ENCODE peak calls at places on chromosomes 7 and 10, in eight cellular contexts. P is hepatocyte; N is effector memory CD4-positive, alpha-beta T cell; K is H1; T is body of pancreas; G is SK-N-MC; X is heart right ventricle; W is naive thymus-derived CD4-positive, alpha-beta T cell. H is an unnamed sample.

GRCh38 chr7:155922507-155922841 is 110.2 kb upstream of the SHH start:
- DNase-seq in N (no peak), X (no peak), T (no peak), W (no peak), K (no peak), P (no peak), G (no peak), H (no peak)

GRCh38 chr10:116892873-116893685 is 43.8 kb downstream of the ENO4 start:
- DNase-seq in K (no peak), T (no peak), P (peak), G (no peak), N (no peak), W (no peak), X (no peak), H (no peak)

GRCh38 chr10:49353026-49353894 is 42.6 kb downstream of the DRGX start:
- DNase-seq in W (no peak), T (no peak), K (no peak), P (no peak), X (no peak), N (no peak), G (no peak), H (no peak)

GRCh38 chr7:79461660-79462059 is 8.2 kb upstream of the MAGI2 start:
- DNase-seq in P (peak), X (no peak), W (no peak), K (no peak), N (no peak), T (no peak), G (no peak), H (no peak)

GRCh38 chr7:100155553-100156317 is 2.8 kb downstream of the TRAPPC14 start:
- DNase-seq in T (no peak), N (no peak), X (no peak), K (no peak), G (no peak), W (no peak), P (no peak), H (peak)

GRCh38 chr7:101518348-101518747 is 110.7 kb downstream of the MYL10 start:
- DNase-seq in G (no peak), X (no peak), K (no peak), P (no peak), W (no peak), T (no peak), N (no peak), H (no peak)

GRCh38 chr7:801940-802364 is 30.3 kb upstream of the SUN1 start:
- DNase-seq in K (no peak), P (peak), N (no peak), T (peak), X (peak), W (no peak), G (no peak), H (peak)

GRCh38 chr7:42692609-42693008 is 219.3 kb downstream of the C7orf25 start:
- DNase-seq in P (peak), T (no peak), X (no peak), G (no peak), K (no peak), W (no peak), N (no peak), H (no peak)

GRCh38 chr10:49426490-49427360 is 30.8 kb upstream of the DRGX start:
- DNase-seq in T (no peak), P (no peak), W (no peak), G (no peak), K (no peak), X (no peak), N (no peak), H (no peak)

DNA sequence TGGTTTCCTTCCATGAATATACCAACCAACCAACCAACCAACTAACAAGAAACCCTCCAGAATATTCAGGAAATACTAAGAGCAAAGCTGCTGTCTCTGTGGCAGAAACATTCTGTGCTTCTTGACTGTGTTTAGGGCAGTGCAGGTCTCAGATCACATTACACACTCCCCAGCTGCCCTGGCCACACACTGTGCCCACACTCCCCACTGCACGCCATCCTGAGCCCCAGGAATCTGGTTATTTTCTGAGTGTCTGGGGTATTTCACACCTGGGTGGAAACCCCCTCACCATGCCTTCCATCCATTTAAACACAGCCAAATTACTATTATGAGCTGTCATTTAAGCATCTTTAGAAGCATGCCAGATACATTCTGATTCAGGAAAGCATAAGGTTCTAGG is 183.7 kb upstream of the ANK3 start:
- DNase-seq in T (no peak), G (no peak), W (no peak), N (no peak), P (no peak), X (no peak), K (no peak), H (no peak)
- H3K4me3 ChIP-seq in T (no peak), G (no peak), W (no peak), N (no peak), P (no peak), X (peak), K (no peak), H (peak)

DNA sequence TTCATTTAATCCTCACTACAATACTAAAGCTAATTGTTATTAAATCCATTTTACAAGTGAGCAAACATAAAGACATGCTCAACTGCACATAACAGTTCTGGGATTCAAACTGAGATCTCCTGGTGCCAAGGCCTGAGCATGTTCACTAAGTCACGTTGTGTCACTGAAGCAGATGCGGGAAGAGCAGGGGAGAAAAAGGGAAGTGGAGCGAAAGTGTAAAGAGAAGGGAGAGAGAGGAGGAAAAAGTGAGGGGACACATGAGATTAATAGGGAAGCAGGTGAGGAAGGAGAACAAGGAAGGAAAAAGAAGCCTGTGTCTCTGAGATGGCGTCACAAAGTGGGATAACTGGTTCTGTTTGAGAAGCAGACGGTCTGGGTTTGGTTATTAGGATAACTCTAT is 38.9 kb upstream of the KAT6B start:
- DNase-seq in T (no peak), G (no peak), N (no peak), X (no peak), W (no peak), K (no peak), P (no peak), H (no peak)
- H3K4me3 ChIP-seq in T (no peak), G (no peak), N (no peak), X (no peak), W (no peak), K (no peak), P (no peak), H (no peak)

GRCh38 chr10:44383749-44384600 is 922 bp downstream of the CXCL12 start:
- DNase-seq in X (peak), K (peak), W (no peak), P (peak), G (no peak), N (no peak), T (peak), H (peak)
- H3K4me3 ChIP-seq in X (peak), K (peak), W (no peak), P (peak), G (peak), N (no peak), T (peak), H (peak)

GRCh38 chr7:23477962-23478866 is 7.9 kb upstream of the IGF2BP3 start:
- DNase-seq in P (no peak), K (no peak), T (no peak), W (no peak), X (no peak), G (no peak), N (no peak), H (no peak)
- H3K4me3 ChIP-seq in P (no peak), K (no peak), T (no peak), W (no peak), X (no peak), G (peak), N (no peak), H (no peak)

GRCh38 chr7:28732037-28732869 is 225.9 kb downstream of the TRIL start:
- DNase-seq in G (no peak), P (peak), T (no peak), K (no peak), N (no peak), X (peak), W (no peak), H (peak)

GRCh38 chr7:28731092-28731491 is 227.0 kb downstream of the TRIL start:
- DNase-seq in T (no peak), K (no peak), W (no peak), G (no peak), N (no peak), X (no peak), P (no peak), H (no peak)

GRCh38 chr7:28726563-28726962 is 231.6 kb downstream of the TRIL start:
- DNase-seq in G (no peak), T (no peak), X (no peak), P (no peak), N (no peak), K (no peak), W (no peak), H (no peak)

GRCh38 chr7:28729276-28729675 is 228.9 kb downstream of the TRIL start:
- DNase-seq in G (no peak), P (no peak), W (no peak), T (no peak), K (no peak), N (no peak), X (no peak), H (no peak)

DNA sequence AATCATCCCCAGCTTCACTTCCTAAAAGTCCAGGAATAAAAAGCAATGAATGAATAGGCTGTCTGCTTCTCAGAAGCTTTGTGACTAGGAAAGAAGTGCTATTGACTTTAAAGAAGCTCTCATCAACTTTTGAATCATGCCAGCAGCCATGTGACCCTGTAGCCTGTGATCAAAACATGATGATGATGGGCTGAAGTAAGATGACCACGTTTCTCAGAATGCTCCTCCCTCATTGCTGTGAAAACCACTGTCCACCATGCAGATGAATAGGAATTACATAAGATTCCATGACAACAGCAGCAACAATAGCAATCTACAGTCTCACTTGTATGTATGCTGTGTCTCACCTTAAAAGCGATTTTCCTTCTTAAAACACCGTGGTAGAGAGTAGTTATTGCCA is 228.4 kb downstream of the TRIL start:
- DNase-seq in P (no peak), X (no peak), K (no peak), G (no peak), T (no peak), W (no peak), N (no peak), H (no peak)
- H3K4me3 ChIP-seq in P (no peak), X (no peak), K (no peak), G (no peak), T (no peak), W (no peak), N (no peak), H (no peak)

DNA sequence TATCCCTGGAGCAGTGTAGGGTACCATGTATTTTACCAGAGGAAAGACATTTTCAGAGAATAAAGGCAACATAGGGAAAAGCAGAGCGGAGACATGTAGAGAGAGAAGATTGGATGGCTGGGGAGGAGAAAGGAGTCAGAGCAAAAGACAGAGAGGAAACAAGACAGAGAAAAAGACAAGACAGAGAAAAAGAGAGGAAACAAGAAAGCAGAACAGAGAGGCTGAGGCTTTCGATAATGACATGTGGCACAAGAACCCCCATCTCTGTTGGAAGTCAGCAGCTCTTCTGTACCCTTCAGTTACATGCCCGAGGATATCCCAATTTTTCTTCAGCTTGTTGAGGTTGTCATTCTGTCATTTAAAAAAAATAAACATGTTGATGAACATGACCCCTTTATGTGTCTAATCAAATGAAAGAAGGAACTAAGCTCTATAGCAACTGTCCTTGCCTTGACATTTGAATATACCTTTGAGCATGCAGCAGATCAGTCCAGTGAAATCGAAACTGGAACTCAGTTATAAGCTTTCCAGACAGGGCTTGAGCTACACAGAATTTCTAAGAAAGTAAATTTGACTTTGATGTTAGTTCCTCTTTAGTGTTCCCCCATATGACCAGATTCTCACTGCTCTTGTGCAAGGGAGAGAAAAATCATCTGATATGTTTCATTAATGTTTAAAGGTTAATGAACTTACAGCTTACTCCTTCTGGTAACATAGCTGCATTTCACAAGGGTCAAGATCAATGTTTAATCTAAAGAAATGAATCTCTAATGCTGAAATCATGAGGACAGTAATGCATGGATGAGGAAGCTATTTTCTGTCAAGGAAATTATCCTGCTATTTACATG is 75.1 kb upstream of the SP4 start:
- DNase-seq in T (no peak), W (peak), P (no peak), G (no peak), N (no peak), X (no peak), K (no peak), H (no peak)
- H3K4me3 ChIP-seq in T (no peak), W (peak), P (no peak), G (no peak), N (peak), X (no peak), K (no peak), H (no peak)

DNA sequence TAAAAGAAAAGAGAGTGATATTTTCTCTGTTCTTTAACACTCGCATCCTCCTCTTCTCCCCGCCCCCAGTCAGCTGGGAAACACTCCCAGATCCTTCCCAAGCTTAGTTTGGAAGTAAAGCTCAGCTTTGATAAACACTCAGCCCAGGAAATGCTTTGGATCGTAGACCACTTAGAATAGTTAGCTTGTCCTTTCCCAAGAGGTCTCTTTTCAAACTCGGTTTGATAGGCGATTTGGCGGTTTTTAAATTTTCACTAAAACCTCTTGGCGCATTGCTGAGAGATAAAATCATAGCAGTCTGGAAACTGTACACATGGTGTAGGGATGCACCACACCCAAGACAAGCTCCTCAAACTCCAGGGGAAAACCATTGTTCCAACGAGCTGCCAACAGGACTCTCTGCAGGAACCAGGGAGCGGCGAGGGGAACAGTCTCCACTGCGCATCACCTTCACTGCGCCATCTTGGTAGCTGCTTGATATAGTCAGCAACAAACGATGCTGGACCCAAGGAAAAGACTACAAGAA is 22.3 kb downstream of the SMURF1 start:
- DNase-seq in P (no peak), G (no peak), T (no peak), X (no peak), W (no peak), K (no peak), N (no peak), H (no peak)
- H3K4me3 ChIP-seq in P (no peak), G (no peak), T (no peak), X (no peak), W (no peak), K (no peak), N (no peak), H (no peak)

GRCh38 chr7:55083206-55083605 is 64.4 kb downstream of the EGFR start:
- DNase-seq in K (no peak), X (no peak), G (no peak), P (no peak), T (no peak), N (no peak), W (no peak), H (no peak)

GRCh38 chr7:55085511-55086412 is 66.9 kb downstream of the EGFR start:
- DNase-seq in T (no peak), W (no peak), N (no peak), P (no peak), X (no peak), G (no peak), K (no peak), H (no peak)

GRCh38 chr7:55087521-55087961 is 68.7 kb downstream of the EGFR start:
- DNase-seq in W (no peak), P (no peak), G (no peak), N (no peak), X (no peak), T (no peak), K (no peak), H (no peak)

GRCh38 chr7:55084307-55084706 is 65.5 kb downstream of the EGFR start:
- DNase-seq in P (no peak), W (no peak), K (no peak), T (no peak), N (no peak), G (no peak), X (no peak), H (no peak)

GRCh38 chr7:55086413-55087201 is 67.8 kb downstream of the EGFR start:
- DNase-seq in T (peak), W (no peak), P (peak), G (no peak), N (no peak), X (no peak), K (no peak), H (peak)
- H3K4me3 ChIP-seq in T (no peak), W (no peak), P (no peak), G (peak), N (no peak), X (no peak), K (no peak), H (no peak)

DNA sequence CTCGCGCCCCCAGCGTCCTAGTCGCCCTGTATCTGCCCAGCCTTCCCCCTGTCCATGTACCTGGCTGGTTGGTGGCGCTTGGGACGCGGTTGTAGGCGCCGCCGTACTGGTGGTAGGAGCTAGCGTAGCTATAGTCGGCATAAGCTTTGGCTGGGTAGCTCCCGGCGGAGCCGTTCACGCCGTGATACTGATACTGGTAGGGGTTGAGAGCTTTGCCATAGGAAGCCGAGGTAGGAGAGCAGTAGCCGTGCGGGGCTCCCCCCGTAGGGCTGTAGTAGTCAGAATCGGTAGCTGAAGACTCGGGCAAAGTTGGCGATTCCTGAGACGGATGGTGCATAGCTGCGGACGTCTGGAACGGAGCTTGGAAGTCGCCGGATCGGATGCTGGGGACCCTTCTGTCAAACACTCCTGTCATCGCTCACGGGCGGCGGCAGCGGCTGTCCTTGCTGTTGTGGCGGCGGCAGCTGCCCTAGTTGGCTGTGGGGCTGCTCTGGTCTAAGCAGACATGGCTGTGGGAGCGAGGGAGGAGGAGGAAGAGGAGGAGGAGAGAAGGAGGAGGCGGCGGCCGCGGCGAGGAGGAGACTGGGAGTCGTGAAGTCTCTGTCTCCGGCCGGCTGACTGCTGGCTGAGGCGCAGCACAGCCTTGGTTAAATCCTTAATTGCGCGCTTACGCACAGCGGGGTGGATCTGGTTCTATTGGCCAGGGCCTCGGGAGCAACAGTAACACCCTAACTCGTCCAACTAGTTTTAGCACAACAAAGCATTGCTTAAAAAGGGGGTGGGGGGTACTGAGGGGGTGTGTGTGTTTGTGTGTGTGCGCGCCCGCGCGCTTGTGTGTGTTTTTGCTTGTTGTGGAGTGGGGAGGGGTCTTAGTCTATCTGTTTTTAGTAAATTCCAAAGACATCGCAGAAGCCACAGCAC is at the start of gene DLX5:
- DNase-seq in G (no peak), X (no peak), K (peak), P (peak), N (no peak), T (no peak), W (no peak), H (no peak)
- H3K4me3 ChIP-seq in G (peak), X (peak), K (peak), P (peak), N (no peak), T (no peak), W (no peak), H (peak)

DNA sequence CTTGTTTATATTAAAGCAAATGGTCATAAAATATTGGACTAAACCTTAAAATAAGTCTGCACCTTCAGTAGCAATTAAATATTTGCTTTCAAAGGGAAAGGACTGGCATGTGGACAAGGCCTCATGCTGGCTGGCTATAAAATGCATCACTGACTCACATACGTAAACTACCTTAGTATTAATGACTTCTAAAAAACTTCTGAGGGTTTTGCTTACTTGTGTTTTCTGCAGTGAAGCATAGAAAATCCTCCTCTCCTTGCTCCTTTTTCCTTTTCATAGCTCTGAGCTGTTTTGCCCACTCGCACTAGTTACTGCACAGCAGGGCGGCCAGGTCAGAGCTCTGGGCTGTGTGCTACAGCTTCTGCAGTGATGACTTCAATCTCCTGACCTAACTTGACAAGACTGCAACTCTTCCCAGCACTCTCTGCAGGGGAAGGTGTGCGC is 82.3 kb downstream of the CUL2 start:
- DNase-seq in T (no peak), N (no peak), X (no peak), W (no peak), G (no peak), K (no peak), P (no peak), H (no peak)
- H3K4me3 ChIP-seq in T (no peak), N (no peak), X (no peak), W (no peak), G (no peak), K (no peak), P (no peak), H (no peak)